ENCODE peak calls at places on chromosomes 16 and 17, in four cellular contexts. E is K562, W is GM12878, Y is IMR-90. M is an unnamed sample.

GRCh38 chr17:55463600-55463999 is 42.0 kb upstream of the MMD start:
- DNase-seq in Y (no peak), W (peak), E (no peak), M (no peak)

GRCh38 chr16:566475-567361 is at the start of gene NHLRC4:
- DNase-seq in Y (peak), E (peak), W (no peak), M (no peak)

GRCh38 chr16:30948956-30949654 is at the start of gene ORAI3:
- DNase-seq in E (peak), W (no peak), Y (peak), M (peak)

GRCh38 chr16:73172621-73173312 is 124.8 kb upstream of the ZFHX3 start:
- DNase-seq in W (no peak), Y (peak), E (peak), M (peak)

GRCh38 chr16:4414187-4414909 is 2.0 kb downstream of the CORO7 start:
- DNase-seq in Y (no peak), W (peak), E (peak), M (no peak)

GRCh38 chr16:72311426-72311825 is 139.5 kb upstream of the PMFBP1 start:
- DNase-seq in W (no peak), E (no peak), Y (peak), M (no peak)

GRCh38 chr16:71431991-71432390 is 9.9 kb downstream of the TLE7 start:
- DNase-seq in W (no peak), E (no peak), Y (no peak), M (no peak)

GRCh38 chr16:58158137-58158536 is 29.0 kb upstream of the CFAP20 start:
- DNase-seq in E (no peak), Y (no peak), W (no peak), M (no peak)

GRCh38 chr17:75753514-75754377 is 11.2 kb downstream of the GALK1 start:
- DNase-seq in E (peak), Y (peak), W (no peak), M (no peak)

GRCh38 chr17:31067699-31068184 is 27.0 kb upstream of the NF1 start:
- DNase-seq in Y (peak), W (no peak), E (no peak), M (peak)

GRCh38 chr17:34519286-34519685 is 60.1 kb upstream of the TMEM132E start:
- DNase-seq in Y (no peak), W (no peak), E (peak), M (peak)

GRCh38 chr17:61491981-61492380 is 39.8 kb downstream of the TBX4 start:
- DNase-seq in E (no peak), W (no peak), Y (no peak), M (no peak)

GRCh38 chr17:75067856-75068255 is 19.9 kb upstream of the SLC16A5 start:
- DNase-seq in W (no peak), Y (no peak), E (no peak), M (no peak)

GRCh38 chr16:55944377-55944802 is 69.2 kb upstream of the CES5A start:
- DNase-seq in E (peak), W (no peak), Y (peak), M (peak)

GRCh38 chr16:58088116-58088515 is 41.1 kb downstream of the CFAP20 start:
- DNase-seq in Y (no peak), W (no peak), E (no peak), M (no peak)

GRCh38 chr16:13067648-13068047 is 166.2 kb downstream of the SHISA9 start:
- DNase-seq in Y (no peak), E (no peak), W (no peak), M (no peak)

GRCh38 chr16:48574148-48574547 is 35.8 kb downstream of the N4BP1 start:
- DNase-seq in E (no peak), W (no peak), Y (no peak), M (no peak)

GRCh38 chr17:39270923-39271322 is 45.2 kb upstream of the STAC2 start:
- DNase-seq in E (no peak), W (no peak), Y (peak), M (peak)

GRCh38 chr16:69699915-69700314 is 26.4 kb downstream of the NQO1 start:
- DNase-seq in W (no peak), Y (no peak), E (no peak), M (no peak)

GRCh38 chr17:13024526-13025263 is 6.9 kb upstream of the ELAC2 start:
- DNase-seq in W (no peak), E (peak), Y (peak), M (peak)

GRCh38 chr16:50021509-50021908 is 3.5 kb upstream of the CNEP1R1 start:
- DNase-seq in E (no peak), Y (no peak), W (no peak), M (no peak)

GRCh38 chr17:187130-187529 is 5.7 kb upstream of the DOC2B start:
- DNase-seq in E (no peak), Y (no peak), W (no peak), M (no peak)

GRCh38 chr16:79811541-79811940 is 211.0 kb upstream of the MAF start:
- DNase-seq in W (no peak), E (no peak), Y (no peak), M (no peak)

GRCh38 chr16:30775381-30776099 is 11.5 kb downstream of the ZNF629 start:
- DNase-seq in E (peak), Y (peak), W (no peak), M (peak)

GRCh38 chr16:88482630-88483391 is 29.7 kb downstream of the ZFPM1 start:
- DNase-seq in W (no peak), Y (no peak), E (no peak), M (no peak)

GRCh38 chr16:31201511-31202401 is 804 bp downstream of the PYCARD start:
- DNase-seq in E (peak), Y (no peak), W (no peak), M (no peak)

GRCh38 chr17:46782250-46782953 is 36.1 kb downstream of the WNT3 start:
- DNase-seq in W (no peak), E (peak), Y (no peak), M (peak)

GRCh38 chr16:71727545-71728324 is 3.2 kb upstream of the PHLPP2 start:
- DNase-seq in Y (no peak), E (no peak), W (no peak), M (no peak)

GRCh38 chr17:79213305-79213704 is 138.7 kb downstream of the ENGASE start:
- DNase-seq in E (no peak), Y (no peak), W (no peak), M (no peak)

GRCh38 chr16:13122074-13122473 is 220.7 kb downstream of the SHISA9 start:
- DNase-seq in Y (no peak), W (no peak), E (no peak), M (no peak)

GRCh38 chr17:164536-165235 is 16.8 kb downstream of the DOC2B start:
- DNase-seq in W (no peak), E (peak), Y (peak), M (peak)

GRCh38 chr17:55198690-55199370 is 65.9 kb upstream of the HLF start:
- DNase-seq in E (no peak), Y (no peak), W (no peak), M (no peak)

GRCh38 chr16:2853531-2854073 is 4.4 kb downstream of the PRSS22 start:
- DNase-seq in E (no peak), W (no peak), Y (no peak), M (no peak)

GRCh38 chr17:46943511-46944393 is 20.8 kb downstream of the GOSR2 start:
- DNase-seq in Y (peak), W (no peak), E (peak), M (no peak)

GRCh38 chr17:68749742-68750562 is 148.8 kb upstream of the FAM20A start:
- DNase-seq in W (no peak), Y (no peak), E (no peak), M (no peak)

DNA sequence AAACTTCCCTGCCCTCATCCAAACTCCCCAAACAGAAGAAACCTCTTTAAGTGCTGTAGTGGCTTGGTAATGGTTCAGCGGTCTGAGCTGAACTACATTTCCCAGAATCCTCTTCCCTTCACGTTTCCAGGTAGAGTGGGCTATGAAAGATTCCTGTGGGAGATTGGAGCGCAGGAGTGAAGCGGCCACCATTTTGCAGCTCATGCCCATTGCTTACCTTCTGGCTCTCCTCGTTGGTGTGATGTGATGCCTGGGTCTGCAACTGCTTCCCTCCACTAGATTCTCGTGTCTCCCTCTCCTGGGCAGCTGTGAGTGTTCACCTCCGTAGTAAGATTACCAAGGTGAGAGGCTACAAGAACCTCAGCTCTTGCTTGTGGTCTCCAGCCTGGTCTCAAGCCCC is 82.1 kb downstream of the GPR139 start:
- DNase-seq in Y (no peak), E (no peak), W (no peak), M (no peak)
- TF ChIP-seq ELK1 in Y (no peak), E (no peak), W (no peak), M (no peak)

DNA sequence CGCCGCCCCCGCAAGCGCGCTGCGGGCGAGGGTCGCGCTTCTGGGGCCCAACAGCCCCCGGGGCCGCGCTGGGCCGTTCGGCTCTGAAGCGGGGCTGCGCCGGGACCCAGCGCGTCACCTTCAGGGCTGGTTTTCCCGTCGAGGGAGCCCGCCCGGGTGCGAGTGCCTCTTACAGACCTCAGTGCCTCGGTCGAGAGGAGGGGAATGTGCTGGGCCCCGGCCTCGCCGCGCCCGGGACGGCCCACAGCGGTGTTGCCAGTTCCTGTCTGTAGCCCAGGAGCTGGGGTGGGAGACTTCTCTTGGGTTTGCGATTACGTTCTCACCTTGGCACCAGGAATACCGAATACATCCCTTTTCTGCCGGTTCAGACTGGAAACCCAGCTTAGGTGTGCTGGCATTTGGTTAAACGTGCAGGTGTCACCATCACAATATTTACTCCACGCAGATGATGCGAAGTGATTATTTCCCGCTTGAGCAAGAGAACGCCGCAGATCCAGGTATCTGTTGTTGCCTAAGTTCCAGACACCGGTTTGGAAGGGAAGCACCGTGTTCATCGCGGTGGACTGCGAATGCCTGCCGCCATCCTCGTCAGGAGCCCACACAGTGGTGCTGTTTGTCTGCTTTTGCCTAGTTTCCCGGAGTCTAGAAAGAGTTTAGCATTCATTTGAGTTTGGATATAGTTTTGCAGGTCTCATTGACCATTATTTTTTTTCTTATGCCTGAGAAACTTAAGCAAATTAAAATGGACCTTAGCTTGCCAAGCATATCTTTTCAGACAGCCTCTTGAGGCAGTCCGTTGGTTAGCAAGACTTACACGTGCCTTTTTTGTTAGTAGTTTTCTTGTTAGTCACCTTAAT is 915 bp downstream of the MAP1LC3B start:
- DNase-seq in Y (peak), W (no peak), E (no peak), M (peak)
- TF ChIP-seq ELK1 in Y (no peak), W (no peak), E (no peak), M (no peak)

DNA sequence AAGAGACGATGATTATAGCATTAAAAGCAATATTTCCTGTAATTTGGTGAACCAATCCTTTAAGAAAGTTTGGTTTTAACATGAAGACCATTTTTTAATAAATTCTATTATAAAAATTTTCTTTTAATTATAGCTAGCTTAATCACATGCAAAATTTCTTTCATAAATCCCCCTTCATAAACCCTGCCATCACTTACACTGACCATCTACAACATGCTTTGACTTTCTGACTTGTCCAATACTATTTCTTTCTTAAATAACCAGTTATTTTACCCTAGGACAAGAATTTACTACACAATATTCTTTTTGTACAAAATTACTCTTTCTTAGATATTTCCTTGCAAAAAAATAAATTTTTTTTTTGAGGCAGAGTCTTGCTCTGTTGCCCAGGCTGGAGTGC is 1334.8 kb downstream of the CDH11 start:
- DNase-seq in Y (no peak), E (no peak), W (no peak), M (no peak)
- TF ChIP-seq ELK1 in Y (no peak), E (no peak), W (no peak), M (no peak)

DNA sequence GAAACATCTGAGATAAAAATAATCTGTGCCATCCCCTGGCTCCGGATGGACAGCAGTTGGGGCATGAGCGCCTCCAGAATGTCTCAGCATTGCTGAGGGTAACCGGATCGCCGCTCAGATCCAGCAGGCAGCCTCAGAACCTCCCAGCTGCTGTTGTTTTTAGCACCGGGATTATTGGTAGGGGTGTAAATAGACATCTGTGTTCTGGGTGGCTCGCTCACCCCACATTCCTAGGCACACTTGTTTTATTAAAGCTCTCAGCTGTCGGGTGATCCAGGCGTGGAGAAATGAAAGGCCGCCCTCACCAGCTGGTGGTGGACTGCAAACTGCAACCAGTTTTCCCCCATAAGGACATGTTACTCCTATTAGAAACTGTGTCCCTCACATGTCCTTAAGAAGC is 32.1 kb downstream of the MYH3 start:
- DNase-seq in W (no peak), Y (no peak), E (no peak), M (no peak)
- TF ChIP-seq ELK1 in W (no peak), Y (no peak), E (no peak), M (no peak)

GRCh38 chr17:77011173-77012011 is 129.4 kb upstream of the SEC14L1 start:
- DNase-seq in E (peak), W (no peak), Y (peak), M (no peak)
- TF ChIP-seq ELK1 in E (no peak), W (no peak), Y (no peak), M (no peak)